ENCODE peak calls at places on chromosomes 6 and 20, in five cellular contexts. T is ovary, X is stomach, Q is tibial nerve, W is HepG2. D is an unnamed sample.

GRCh38 chr6:84536914-84537638 is 227.3 kb downstream of the TBX18 start:
- DNase-seq in T (no peak), X (no peak), Q (no peak), W (no peak), D (no peak)

GRCh38 chr20:48615871-48616270 is 211.9 kb downstream of the PREX1 start:
- DNase-seq in T (no peak), X (no peak), Q (no peak), W (no peak), D (no peak)

GRCh38 chr6:35733633-35734032 is 3.2 kb upstream of the ARMC12 start:
- DNase-seq in T (no peak), X (peak), Q (no peak), W (no peak), D (no peak)

GRCh38 chr6:99432877-99433276 is 7.8 kb upstream of the PNISR start:
- DNase-seq in T (no peak), X (no peak), Q (no peak), W (peak), D (no peak)

GRCh38 chr6:3523288-3523670 is 66.4 kb upstream of the SLC22A23 start:
- DNase-seq in T (no peak), X (no peak), Q (no peak), W (no peak), D (no peak)

GRCh38 chr6:21886601-21887091 is 293.1 kb downstream of the SOX4 start:
- DNase-seq in T (no peak), X (no peak), Q (no peak), W (no peak), D (no peak)

GRCh38 chr6:56292505-56293181 is 45.3 kb upstream of the COL21A1 start:
- DNase-seq in T (no peak), X (no peak), Q (peak), W (peak), D (no peak)

GRCh38 chr20:51563141-51563596 is 20.6 kb upstream of the NFATC2 start:
- DNase-seq in T (no peak), X (no peak), Q (peak), W (no peak), D (no peak)

GRCh38 chr20:24277196-24277595 is 192.2 kb upstream of the SYNDIG1 start:
- DNase-seq in T (no peak), X (no peak), Q (no peak), W (no peak), D (no peak)

GRCh38 chr6:168384045-168385038 is 56.6 kb upstream of the SMOC2 start:
- DNase-seq in T (no peak), X (no peak), Q (peak), W (no peak), D (no peak)

GRCh38 chr6:18121580-18122127 is 823 bp downstream of the NHLRC1 start:
- DNase-seq in T (no peak), X (no peak), Q (no peak), W (peak), D (no peak)

GRCh38 chr6:139777202-139777970 is 402.9 kb upstream of the CITED2 start:
- DNase-seq in T (no peak), X (no peak), Q (no peak), W (no peak), D (no peak)

GRCh38 chr6:70375882-70376281 is 37.4 kb upstream of the FAM135A start:
- DNase-seq in T (no peak), X (no peak), Q (no peak), W (peak), D (no peak)

GRCh38 chr6:121607716-121608115 is 172.3 kb downstream of the GJA1 start:
- DNase-seq in T (no peak), X (no peak), Q (no peak), W (no peak), D (no peak)

GRCh38 chr20:12269579-12269978 is 351.9 kb downstream of the BTBD3 start:
- DNase-seq in T (no peak), X (no peak), Q (no peak), W (no peak), D (no peak)

GRCh38 chr6:2630891-2631458 is 119.7 kb downstream of the MYLK4 start:
- DNase-seq in T (no peak), X (no peak), Q (no peak), W (no peak), D (peak)

GRCh38 chr20:12012241-12013222 is 94.8 kb downstream of the BTBD3 start:
- DNase-seq in T (no peak), X (peak), Q (peak), W (peak), D (peak)

GRCh38 chr6:75532521-75532920 is 38.9 kb upstream of the FILIP1 start:
- DNase-seq in T (no peak), X (no peak), Q (no peak), W (no peak), D (no peak)

GRCh38 chr20:8339313-8339712 is 207.2 kb downstream of the PLCB1 start:
- DNase-seq in T (no peak), X (no peak), Q (no peak), W (no peak), D (no peak)

GRCh38 chr6:160174681-160175080 is 53.1 kb downstream of the SLC22A1 start:
- DNase-seq in T (no peak), X (no peak), Q (no peak), W (no peak), D (no peak)

GRCh38 chr6:170262481-170263088 is 28.3 kb downstream of the DLL1 start:
- DNase-seq in T (no peak), X (no peak), Q (no peak), W (no peak), D (no peak)

GRCh38 chr6:7108196-7108963 is 619 bp downstream of the RREB1 start:
- DNase-seq in T (peak), X (peak), Q (peak), W (peak), D (no peak)
- TF ChIP-seq POLR2A in T (no peak), X (no peak), Q (peak), W (no peak), D (no peak)

GRCh38 chr20:9535457-9535856 is 21.1 kb downstream of the LAMP5 start:
- DNase-seq in T (no peak), X (no peak), Q (no peak), W (no peak), D (no peak)

GRCh38 chr20:9532069-9532809 is 17.8 kb downstream of the LAMP5 start:
- DNase-seq in T (no peak), X (no peak), Q (no peak), W (no peak), D (peak)

GRCh38 chr20:9531581-9531980 is 17.2 kb downstream of the LAMP5 start:
- DNase-seq in T (no peak), X (no peak), Q (no peak), W (no peak), D (no peak)

DNA sequence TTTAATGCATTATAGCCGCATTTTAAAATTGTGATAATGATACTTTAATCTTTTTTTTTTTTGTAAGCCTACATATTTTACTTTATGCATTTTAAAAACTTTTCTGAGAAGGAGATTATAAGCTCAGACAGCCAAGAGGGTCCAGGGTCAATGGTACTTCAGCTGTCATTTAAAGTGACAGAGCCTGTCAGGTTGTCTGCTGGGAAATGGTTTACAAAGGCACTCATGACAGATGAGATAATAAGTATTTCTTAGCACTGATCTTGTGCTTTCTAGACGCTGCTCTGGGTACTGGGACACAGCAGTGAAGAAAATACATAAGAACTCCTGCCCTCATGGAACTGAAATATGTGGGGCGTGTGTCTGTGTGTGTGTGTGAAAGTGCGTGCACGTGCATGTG is 19.6 kb downstream of the LAMP5 start:
- DNase-seq in T (no peak), X (no peak), Q (no peak), W (no peak), D (peak)
- TF ChIP-seq EP300 in T (no peak), X (no peak), Q (no peak), W (no peak), D (no peak)

GRCh38 chr20:63519765-63520593 is 586 bp upstream of the PPDPF start:
- DNase-seq in T (peak), X (no peak), Q (no peak), W (no peak), D (no peak)
- TF ChIP-seq POLR2A in T (no peak), X (no peak), Q (no peak), W (no peak), D (no peak)

GRCh38 chr20:32355417-32355841 is 2.7 kb upstream of the ASXL1 start:
- DNase-seq in T (no peak), X (no peak), Q (no peak), W (peak), D (no peak)

GRCh38 chr20:32352101-32352720 is 5.9 kb upstream of the ASXL1 start:
- DNase-seq in T (no peak), X (no peak), Q (no peak), W (no peak), D (no peak)

GRCh38 chr20:32356935-32357868 is 929 bp upstream of the ASXL1 start:
- DNase-seq in T (no peak), X (no peak), Q (peak), W (peak), D (no peak)

GRCh38 chr20:32353848-32354496 is 4.2 kb upstream of the ASXL1 start:
- DNase-seq in T (no peak), X (no peak), Q (no peak), W (no peak), D (no peak)

DNA sequence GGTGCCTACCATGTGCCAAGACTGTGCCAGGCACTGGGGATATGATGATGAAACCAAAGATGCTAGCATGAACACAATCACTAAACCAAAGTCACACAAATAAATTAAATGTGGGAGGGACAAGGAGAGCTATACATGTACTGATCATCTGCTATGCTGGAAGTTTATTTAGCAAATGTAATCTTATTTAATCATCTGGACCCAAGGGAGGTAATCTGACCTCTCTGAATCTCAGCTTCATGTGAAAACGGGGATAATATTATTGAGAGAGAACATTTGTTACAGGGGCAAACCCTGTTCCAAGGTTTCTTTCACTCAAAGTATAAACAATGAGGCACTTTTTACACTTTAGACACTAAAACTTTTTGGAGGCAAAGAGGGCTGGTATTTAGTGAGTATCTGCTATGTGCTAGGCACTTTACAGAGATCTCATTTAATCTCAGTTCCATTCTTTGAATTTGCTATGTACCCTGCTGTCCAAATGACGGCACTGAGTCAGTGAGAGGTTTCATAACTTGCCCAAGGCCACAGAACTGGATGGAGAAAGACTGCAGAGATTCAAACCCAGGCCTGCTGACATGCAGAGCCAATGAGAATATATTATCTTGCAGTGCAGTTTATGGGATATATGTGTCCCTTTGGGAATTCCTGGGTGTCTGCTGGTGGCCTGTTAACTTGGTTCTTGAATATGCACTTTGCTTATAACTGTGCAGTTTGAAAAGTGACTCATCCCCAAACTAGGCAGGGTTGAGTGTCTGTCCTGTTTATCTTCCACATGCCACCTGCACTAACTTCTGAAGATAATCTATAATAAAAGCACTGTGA is 3.3 kb upstream of the ASXL1 start:
- DNase-seq in T (no peak), X (no peak), Q (no peak), W (peak), D (no peak)
- TF ChIP-seq EP300 in T (no peak), X (no peak), Q (no peak), W (peak), D (no peak)

DNA sequence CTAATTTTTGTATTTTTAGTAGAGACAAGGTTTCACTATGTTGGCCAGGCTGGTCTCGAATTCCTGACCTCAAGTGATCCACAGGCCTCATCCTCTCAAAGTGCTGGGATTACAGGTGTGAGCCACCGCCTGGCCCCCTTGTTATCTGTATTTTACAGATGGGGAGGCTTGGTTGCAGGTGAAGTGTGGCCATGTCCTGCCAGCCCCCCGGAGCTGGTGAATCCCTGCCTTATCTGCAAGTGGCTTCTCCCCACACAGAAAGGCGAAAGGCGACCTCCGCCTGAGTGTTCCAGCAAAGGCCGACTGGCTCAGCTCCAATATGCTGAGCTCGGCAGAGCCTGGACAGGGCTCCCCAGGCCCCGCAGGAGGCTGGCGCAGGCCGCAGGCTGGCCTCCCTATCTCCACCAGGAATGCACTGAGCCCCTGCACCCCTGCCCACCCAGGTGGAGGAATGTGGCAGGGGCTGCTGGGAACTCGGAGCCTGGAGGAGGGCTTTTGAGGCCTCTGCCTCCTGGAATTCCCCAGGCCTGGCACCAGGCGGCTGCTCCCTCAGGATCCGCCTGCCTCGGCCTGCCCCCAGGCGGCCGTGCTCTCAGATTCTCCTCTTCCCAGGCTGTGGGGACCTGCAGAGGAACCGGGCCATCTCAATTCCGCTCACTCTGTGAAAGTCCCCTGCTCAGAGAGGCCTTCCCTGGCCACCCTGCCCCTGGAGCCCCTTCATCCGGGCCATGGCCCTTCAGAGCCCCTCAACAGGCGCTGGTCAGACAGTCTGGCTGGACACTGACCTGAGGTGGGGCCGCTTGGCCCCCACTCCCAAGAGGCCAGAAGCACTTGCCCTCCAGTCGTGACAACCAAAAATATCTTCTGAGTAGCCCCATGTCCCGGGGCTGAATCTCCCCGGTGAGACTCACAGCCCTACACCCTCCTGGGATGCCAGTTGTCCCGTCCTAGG is 9.3 kb upstream of the LAMA5 start:
- DNase-seq in T (peak), X (peak), Q (no peak), W (peak), D (no peak)
- TF ChIP-seq POLR2A in T (no peak), X (no peak), Q (no peak), W (peak), D (no peak)

GRCh38 chr20:18005990-18006364 is 37.2 kb downstream of the MGME1 start:
- DNase-seq in T (no peak), X (no peak), Q (no peak), W (no peak), D (no peak)
- TF ChIP-seq EP300 in T (no peak), X (no peak), Q (no peak), W (no peak), D (peak)

GRCh38 chr20:2302369-2302768 is 6.6 kb downstream of the TGM3 start:
- DNase-seq in T (no peak), X (no peak), Q (no peak), W (peak), D (no peak)

GRCh38 chr20:2300002-2300401 is 4.2 kb downstream of the TGM3 start:
- DNase-seq in T (no peak), X (no peak), Q (no peak), W (no peak), D (no peak)

GRCh38 chr20:2299301-2299700 is 3.5 kb downstream of the TGM3 start:
- DNase-seq in T (no peak), X (peak), Q (peak), W (no peak), D (no peak)

GRCh38 chr20:2300420-2300819 is 4.6 kb downstream of the TGM3 start:
- DNase-seq in T (no peak), X (peak), Q (no peak), W (no peak), D (no peak)

DNA sequence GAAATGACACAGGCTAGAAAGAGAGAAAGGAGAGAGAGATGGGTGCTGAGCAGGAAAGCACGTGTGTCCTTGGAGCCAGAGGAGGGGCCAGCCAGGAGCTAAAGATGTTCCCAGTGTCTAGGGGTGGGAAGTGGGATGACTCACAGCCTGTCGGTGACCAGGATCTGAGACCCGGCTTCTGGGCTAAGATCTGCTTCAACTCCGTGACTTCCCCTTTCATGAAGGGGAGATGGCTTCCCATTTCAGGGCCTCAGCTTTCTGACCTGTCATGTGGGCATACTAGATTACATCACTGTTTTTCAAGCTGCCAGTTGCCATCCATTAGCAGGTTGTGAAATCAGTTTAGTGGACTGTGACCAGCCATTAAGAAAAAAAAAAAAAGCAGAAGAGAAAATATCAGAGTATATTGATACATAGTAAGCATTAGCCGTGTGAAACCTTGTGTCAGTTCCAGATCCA is 5.4 kb downstream of the TGM3 start:
- DNase-seq in T (no peak), X (no peak), Q (peak), W (peak), D (no peak)
- TF ChIP-seq POLR2A in T (no peak), X (no peak), Q (no peak), W (no peak), D (no peak)